ENCODE peak calls at places on chromosomes 6 and 20, in six cellular contexts. G is mesenchymal stem cell, V is IMR-90, I is H9, J is mesendoderm, W is neuronal stem cell. Q is an unnamed sample.

GRCh38 chr6:106757267-106757666 is 127.9 kb downstream of the QRSL1 start:
- DNase-seq in G (no peak), V (no peak), I (no peak), J (no peak), W (no peak), Q (no peak)

GRCh38 chr20:10447028-10447427 is 11.9 kb downstream of the SLX4IP start:
- DNase-seq in G (peak), V (peak), I (no peak), J (no peak), W (no peak), Q (no peak)

GRCh38 chr20:5065489-5066383 is 54.0 kb downstream of the PCNA start:
- DNase-seq in G (peak), V (peak), I (no peak), J (peak), W (no peak), Q (peak)

GRCh38 chr20:17925300-17925939 is 43.2 kb downstream of the SNX5 start:
- DNase-seq in G (no peak), V (no peak), I (no peak), J (no peak), W (no peak), Q (no peak)

GRCh38 chr20:64080013-64080812 is at the start of gene OPRL1:
- DNase-seq in G (peak), V (no peak), I (no peak), J (no peak), W (no peak), Q (no peak)

GRCh38 chr6:122953766-122954165 is 42.3 kb upstream of the CLVS2 start:
- DNase-seq in G (no peak), V (no peak), I (no peak), J (peak), W (no peak), Q (no peak)

GRCh38 chr6:12528171-12528570 is 188.4 kb upstream of the PHACTR1 start:
- DNase-seq in G (no peak), V (no peak), I (no peak), J (no peak), W (no peak), Q (no peak)

GRCh38 chr6:54987906-54988305 is 141.3 kb downstream of the FAM83B start:
- DNase-seq in G (no peak), V (no peak), I (no peak), J (no peak), W (no peak), Q (no peak)

GRCh38 chr6:121838842-121839241 is 403.4 kb downstream of the GJA1 start:
- DNase-seq in G (peak), V (peak), I (no peak), J (no peak), W (no peak), Q (no peak)

GRCh38 chr6:111803804-111804203 is 69.4 kb downstream of the FYN start:
- DNase-seq in G (peak), V (peak), I (no peak), J (no peak), W (no peak), Q (no peak)

GRCh38 chr6:137853569-137854213 is 13.4 kb upstream of the TNFAIP3 start:
- DNase-seq in G (peak), V (peak), I (no peak), J (no peak), W (no peak), Q (no peak)

GRCh38 chr6:79079425-79080130 is 1.5 kb upstream of the PHIP start:
- DNase-seq in G (peak), V (peak), I (no peak), J (peak), W (no peak), Q (no peak)

GRCh38 chr6:122445274-122445673 is 26.3 kb downstream of the SERINC1 start:
- DNase-seq in G (no peak), V (no peak), I (no peak), J (no peak), W (no peak), Q (no peak)

DNA sequence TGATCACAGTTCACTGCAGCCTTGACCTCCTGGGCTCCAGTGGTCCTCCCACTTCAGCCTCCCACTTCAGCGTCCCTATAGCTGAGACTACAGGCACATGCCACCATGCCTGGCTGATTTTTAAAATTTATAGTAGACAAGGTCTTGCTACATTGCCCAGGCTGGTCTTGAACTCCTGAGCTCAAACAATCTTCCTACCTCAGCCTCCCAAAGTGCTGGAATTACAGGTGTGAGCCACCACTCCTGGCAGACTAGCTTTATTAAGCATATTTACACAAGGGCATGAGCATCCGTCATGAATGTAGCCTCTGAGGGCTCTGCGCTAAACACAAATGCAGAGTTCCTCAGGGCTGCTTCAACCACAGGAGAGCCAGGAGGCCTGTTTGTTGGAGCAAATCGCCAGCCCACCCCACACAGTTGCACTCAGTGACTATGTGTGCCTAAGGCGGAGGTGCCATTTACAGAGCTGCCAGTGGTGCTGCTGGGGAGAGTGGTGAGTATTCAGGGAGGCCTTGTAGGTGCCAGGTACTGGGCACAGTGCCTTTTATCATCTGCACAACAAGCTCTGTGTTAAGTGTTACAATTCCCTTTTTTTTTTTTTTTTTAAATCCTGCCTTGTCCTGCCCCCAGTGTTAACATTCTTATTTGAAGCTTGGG is 78.2 kb downstream of the PSMG4 start:
- DNase-seq in G (no peak), V (no peak), I (no peak), J (no peak), W (no peak), Q (no peak)
- H2BK5ac ChIP-seq in G (no peak), V (no peak), I (no peak), J (no peak), W (no peak), Q (no peak)

GRCh38 chr6:162364488-162364887 is 363.1 kb downstream of the PRKN start:
- DNase-seq in G (no peak), V (no peak), I (no peak), J (no peak), W (no peak), Q (no peak)
- H2BK5ac ChIP-seq in G (no peak), V (no peak), I (no peak), J (no peak), W (no peak), Q (no peak)

DNA sequence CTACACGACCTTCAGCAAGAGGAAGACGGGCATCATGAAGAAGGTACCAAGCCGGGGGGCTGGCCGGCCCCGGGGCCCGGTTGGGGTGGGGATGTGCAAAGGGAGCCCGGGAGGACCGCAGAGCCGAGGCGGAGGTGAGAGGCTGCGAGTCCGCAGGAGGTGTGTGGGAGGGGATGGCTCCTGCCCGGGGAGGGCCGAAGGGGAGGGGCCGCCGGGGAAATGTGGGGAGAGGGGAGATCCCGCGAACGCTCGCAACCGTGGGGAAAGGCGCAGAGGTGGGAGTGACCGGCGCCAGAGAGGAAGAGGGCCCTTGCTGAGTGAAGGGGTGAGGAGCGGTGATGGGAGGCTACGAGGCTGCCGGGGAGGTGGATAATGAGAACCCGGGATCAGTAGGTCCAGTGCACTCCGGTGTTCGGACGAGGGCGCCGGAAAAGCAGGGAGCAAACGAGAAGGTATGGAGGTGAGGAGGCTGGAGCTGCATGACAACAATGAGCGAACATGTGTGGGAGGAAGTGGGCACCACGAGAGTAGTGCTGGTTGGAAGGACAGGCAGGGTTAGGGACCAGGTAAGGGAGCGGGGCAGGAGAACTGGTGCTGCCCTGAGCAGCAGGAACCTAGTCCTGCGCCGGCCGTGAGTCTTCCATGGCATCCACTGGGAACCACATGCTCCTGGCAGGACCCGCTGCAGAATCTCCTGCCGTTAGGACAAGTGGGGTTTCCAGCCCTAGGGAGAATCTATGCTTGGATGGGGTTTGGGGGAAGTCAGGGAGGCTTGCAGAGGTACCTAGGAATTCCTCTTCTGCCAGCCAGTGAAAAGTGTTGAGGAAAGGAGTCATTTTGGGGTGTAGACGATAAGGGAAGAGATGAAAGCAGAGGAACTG is 1.3 kb downstream of the SRF start:
- DNase-seq in G (peak), V (peak), I (no peak), J (peak), W (peak), Q (no peak)
- H2BK5ac ChIP-seq in G (peak), V (peak), I (no peak), J (peak), W (peak), Q (peak)

GRCh38 chr20:51800132-51800721 is 2.1 kb downstream of the SALL4 start:
- DNase-seq in G (peak), V (no peak), I (peak), J (peak), W (peak), Q (peak)

GRCh38 chr20:51800769-51801219 is 1.5 kb downstream of the SALL4 start:
- DNase-seq in G (peak), V (no peak), I (no peak), J (peak), W (no peak), Q (no peak)

GRCh38 chr20:51796332-51796731 is 6.0 kb downstream of the SALL4 start:
- DNase-seq in G (no peak), V (no peak), I (no peak), J (peak), W (no peak), Q (no peak)

GRCh38 chr20:51799586-51799985 is 2.7 kb downstream of the SALL4 start:
- DNase-seq in G (no peak), V (no peak), I (no peak), J (no peak), W (peak), Q (no peak)

GRCh38 chr20:51797357-51798025 is 4.8 kb downstream of the SALL4 start:
- DNase-seq in G (peak), V (peak), I (no peak), J (peak), W (peak), Q (peak)
- H2BK5ac ChIP-seq in G (no peak), V (no peak), I (no peak), J (peak), W (no peak), Q (no peak)

GRCh38 chr6:24827162-24827561 is 28.4 kb upstream of the ARMH2 start:
- DNase-seq in G (no peak), V (no peak), I (no peak), J (no peak), W (no peak), Q (no peak)
- H2BK5ac ChIP-seq in G (no peak), V (no peak), I (no peak), J (no peak), W (no peak), Q (no peak)

DNA sequence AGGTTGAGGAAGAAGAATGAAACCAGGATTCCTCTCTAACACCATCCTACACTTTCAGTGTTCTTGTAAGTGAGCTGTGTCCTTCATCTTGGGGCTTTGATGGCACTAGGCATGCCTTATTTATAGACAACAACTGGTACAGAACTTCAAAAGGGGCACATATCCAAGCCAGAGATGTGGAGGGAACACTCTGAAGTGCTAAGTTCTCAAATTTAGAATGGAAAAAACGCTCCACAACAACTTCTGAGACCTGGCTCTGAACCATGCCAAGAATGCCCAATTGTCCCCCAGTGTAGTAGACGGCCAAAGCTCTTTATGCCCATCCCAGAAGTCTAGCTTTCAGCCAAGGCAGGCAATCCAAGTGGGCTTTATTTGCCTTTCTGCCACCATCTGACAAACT is 16.2 kb upstream of the PKHD1 start:
- DNase-seq in G (no peak), V (no peak), I (no peak), J (no peak), W (no peak), Q (no peak)
- H2BK5ac ChIP-seq in G (no peak), V (no peak), I (no peak), J (no peak), W (no peak), Q (no peak)

GRCh38 chr6:39495640-39496039 is 173.1 kb upstream of the KCNK16 start:
- DNase-seq in G (no peak), V (no peak), I (no peak), J (no peak), W (no peak), Q (no peak)
- H2BK5ac ChIP-seq in G (no peak), V (no peak), I (no peak), J (no peak), W (no peak), Q (no peak)

GRCh38 chr6:37137201-37137880 is 32.6 kb upstream of the PIM1 start:
- DNase-seq in G (peak), V (peak), I (no peak), J (peak), W (peak), Q (peak)
- H2BK5ac ChIP-seq in G (peak), V (peak), I (peak), J (peak), W (peak), Q (peak)

GRCh38 chr6:157980288-157981131 is 1.2 kb upstream of the SYNJ2 start:
- DNase-seq in G (no peak), V (no peak), I (no peak), J (no peak), W (no peak), Q (no peak)
- H2BK5ac ChIP-seq in G (peak), V (peak), I (no peak), J (no peak), W (no peak), Q (peak)

Q was measured in trophoblast cell.